ENCODE peak calls at places on chromosomes 3 and 15, in six cellular contexts. V, B, F, O, M and G are unnamed samples.

GRCh38 chr3:18988619-18989229 is 159.6 kb upstream of the KCNH8 start:
- DNase-seq in O (no peak), V (no peak), B (no peak), M (no peak), F (peak; percentile 28), G (no peak)

GRCh38 chr3:78878011-78878410 is 889.8 kb downstream of the ROBO1 start:
- DNase-seq in B (no peak), F (no peak), O (no peak), M (peak; percentile 71), V (no peak), G (no peak)

GRCh38 chr3:181382656-181383055 is 329.1 kb upstream of the SOX2 start:
- DNase-seq in V (no peak), F (no peak), O (no peak), M (no peak), B (no peak), G (no peak)

GRCh38 chr3:184848934-184849333 is 37.0 kb downstream of the VPS8 start:
- DNase-seq in M (no peak), V (no peak), B (no peak), F (no peak), O (no peak), G (no peak)

GRCh38 chr3:73029321-73029796 is 32.1 kb upstream of the EBLN2 start:
- DNase-seq in O (no peak), V (no peak), F (peak; percentile 85), M (peak; percentile 76), B (no peak), G (no peak)

GRCh38 chr3:28139288-28139687 is 102.1 kb upstream of the CMC1 start:
- DNase-seq in M (no peak), B (no peak), O (no peak), F (peak; percentile 53), V (no peak), G (no peak)

GRCh38 chr3:179544981-179545645 is 17.6 kb upstream of the ACTL6A start:
- DNase-seq in O (no peak), B (no peak), M (peak; percentile 84), F (peak; percentile 46), V (no peak), G (no peak)

GRCh38 chr15:82159922-82160321 is 102.6 kb downstream of the EFL1 start:
- DNase-seq in B (no peak), O (no peak), F (peak; percentile 93), V (no peak), M (peak; percentile 98), G (no peak)

GRCh38 chr3:48370330-48370708 is 1.7 kb upstream of the FBXW12 start:
- DNase-seq in M (no peak), F (no peak), O (no peak), B (no peak), V (no peak), G (no peak)

GRCh38 chr3:195403841-195404408 is 38.9 kb downstream of the ACAP2 start:
- DNase-seq in V (no peak), O (no peak), M (no peak), F (peak; percentile 12), B (no peak), G (no peak)